ENCODE peak calls at places on chromosomes 7 and 10, in four cellular contexts. S is NCI-H446 treated with DMSO at 0.1 percent for 48 hours, D is NCI-H1694, K is DMS153. F is an unnamed sample.

GRCh38 chr10:113454341-113455061 is 98.4 kb upstream of the HABP2 start:
- DNase-seq in S (no peak), D (no peak), K (no peak), F (no peak)

GRCh38 chr10:11875499-11876281 is 52.5 kb downstream of the PROSER2 start:
- DNase-seq in S (no peak), D (no peak), K (no peak), F (no peak)

GRCh38 chr10:71141528-71141927 is 70.8 kb upstream of the UNC5B start:
- DNase-seq in S (no peak), D (no peak), K (no peak), F (no peak)

GRCh38 chr10:44850356-44850934 is 60.7 kb upstream of the TMEM72 start:
- DNase-seq in S (no peak), D (no peak), K (no peak), F (no peak)

GRCh38 chr7:46713868-46714596 is 793.0 kb upstream of the IGFBP3 start:
- DNase-seq in S (no peak), D (no peak), K (no peak), F (no peak)

GRCh38 chr10:76034236-76035009 is 603.0 kb downstream of the LRMDA start:
- DNase-seq in S (no peak), D (no peak), K (peak; percentile 27), F (no peak)

GRCh38 chr7:1233328-1234048 is 816 bp downstream of the UNCX start:
- DNase-seq in S (no peak), D (no peak), K (no peak), F (peak; percentile 58)

GRCh38 chr7:16743207-16743606 is 10.3 kb upstream of the TSPAN13 start:
- DNase-seq in S (no peak), D (no peak), K (no peak), F (no peak)

GRCh38 chr7:13986208-13986607 is 3.3 kb downstream of the ETV1 start:
- DNase-seq in S (peak; percentile 38), D (no peak), K (no peak), F (no peak)

GRCh38 chr7:33926535-33926934 is 21.2 kb downstream of the BMPER start:
- DNase-seq in S (no peak), D (no peak), K (no peak), F (no peak)